ENCODE peak calls at places on chromosomes 4 and X, in six cellular contexts. K, L, S, Y, D and U are unnamed samples.

GRCh38 chr4:69689530-69690111 is 36.6 kb upstream of the UGT2A1 start:
- DNase-seq in K (peak; percentile 26), L (no peak), S (no peak), Y (no peak), D (peak; percentile 72), U (no peak)

GRCh38 chrX:154487518-154488290 is 1.3 kb upstream of the UBL4A start:
- DNase-seq in K (no peak), L (no peak), S (no peak), Y (no peak), D (no peak), U (no peak)

GRCh38 chr4:94757192-94758140 is at the start of gene BMPR1B:
- DNase-seq in K (peak; percentile 26), L (no peak), S (peak; percentile 42), Y (no peak), D (peak; percentile 65), U (no peak)

GRCh38 chr4:109211671-109212070 is 90.8 kb downstream of the COL25A1 start:
- DNase-seq in K (no peak), L (no peak), S (no peak), Y (no peak), D (no peak), U (no peak)

GRCh38 chr4:82921795-82922194 is 21.3 kb downstream of the THAP9 start:
- DNase-seq in K (no peak), L (no peak), S (no peak), Y (no peak), D (no peak), U (no peak)

GRCh38 chrX:134551365-134552095 is 91.6 kb downstream of the HPRT1 start:
- DNase-seq in K (peak; percentile 44), L (no peak), S (no peak), Y (no peak), D (peak; percentile 68), U (no peak)

GRCh38 chrX:16445166-16445752 is 204.7 kb upstream of the S100G start:
- DNase-seq in K (peak; percentile 1), L (no peak), S (peak; percentile 25), Y (no peak), D (peak; percentile 62), U (peak; percentile 2)

GRCh38 chrX:12970691-12971202 is 4.2 kb upstream of the TMSB4X start:
- DNase-seq in K (peak; percentile 45), L (peak; percentile 12), S (no peak), Y (no peak), D (peak; percentile 39), U (peak; percentile 18)

GRCh38 chr4:165610679-165611551 is 232.1 kb downstream of the CPE start:
- DNase-seq in K (no peak), L (no peak), S (no peak), Y (no peak), D (no peak), U (no peak)

GRCh38 chrX:150581093-150581775 is 12.8 kb downstream of the MTM1 start:
- DNase-seq in K (peak; percentile 56), L (no peak), S (no peak), Y (no peak), D (peak; percentile 85), U (no peak)

GRCh38 chr4:113587640-113588275 is 173.8 kb downstream of the CAMK2D start:
- DNase-seq in K (no peak), L (no peak), S (no peak), Y (no peak), D (no peak), U (no peak)

GRCh38 chr4:124173892-124174291 is 538.6 kb downstream of the ANKRD50 start:
- DNase-seq in K (peak; percentile 93), L (no peak), S (no peak), Y (no peak), D (no peak), U (no peak)

GRCh38 chr4:168451331-168451730 is 29.0 kb downstream of the DDX60L start:
- DNase-seq in K (no peak), L (no peak), S (no peak), Y (no peak), D (no peak), U (no peak)

GRCh38 chrX:77003530-77003929 is 443.7 kb upstream of the FGF16 start:
- DNase-seq in K (no peak), L (no peak), S (no peak), Y (no peak), D (no peak), U (no peak)

GRCh38 chr4:189301692-189302091 is 639.0 kb upstream of the FRG1 start:
- DNase-seq in K (no peak), L (no peak), S (no peak), Y (no peak), D (no peak), U (no peak)

GRCh38 chr4:180925800-180926199 is 1317.4 kb upstream of the TENM3 start:
- DNase-seq in K (no peak), L (no peak), S (no peak), Y (no peak), D (peak; percentile 65), U (no peak)

GRCh38 chr4:147830987-147831386 is 99.1 kb downstream of the ARHGAP10 start:
- DNase-seq in K (peak; percentile 56), L (no peak), S (no peak), Y (no peak), D (peak; percentile 55), U (no peak)

GRCh38 chrX:30702736-30703135 is 49.5 kb downstream of the GK start:
- DNase-seq in K (peak; percentile 63), L (no peak), S (no peak), Y (no peak), D (no peak), U (no peak)

GRCh38 chrX:1462596-1463251 is 10.0 kb upstream of the ASMTL start:
- DNase-seq in K (no peak), L (no peak), S (no peak), Y (peak; percentile 45), D (peak; percentile 52), U (no peak)

GRCh38 chr4:124803641-124804040 is 91.1 kb upstream of the ANKRD50 start:
- DNase-seq in K (no peak), L (no peak), S (no peak), Y (no peak), D (peak; percentile 70), U (no peak)

GRCh38 chr4:138577145-138577544 is 335.0 kb upstream of the SLC7A11 start:
- DNase-seq in K (no peak), L (no peak), S (no peak), Y (no peak), D (no peak), U (no peak)

GRCh38 chr4:170137466-170137865 is 47.7 kb upstream of the AADAT start:
- DNase-seq in K (no peak), L (no peak), S (no peak), Y (no peak), D (no peak), U (no peak)

GRCh38 chrX:15914486-15914885 is 59.9 kb upstream of the AP1S2 start:
- DNase-seq in K (no peak), L (no peak), S (no peak), Y (no peak), D (no peak), U (no peak)